ENCODE peak calls at places on chromosomes 4 and X, in five cellular contexts. K, Q, J, V and D are unnamed samples.

GRCh38 chr4:114263233-114263632 is 283.8 kb upstream of the ARSJ start:
- DNase-seq in K (no peak), Q (no peak), J (no peak), V (no peak), D (no peak)

GRCh38 chr4:159697322-159698283 is 594.7 kb downstream of the RAPGEF2 start:
- DNase-seq in K (no peak), Q (no peak), J (no peak), V (no peak), D (no peak)

GRCh38 chrX:2540426-2540942 is 39.7 kb upstream of the DHRSX start:
- DNase-seq in K (no peak), Q (no peak), J (no peak), V (no peak), D (no peak)

GRCh38 chr4:122894802-122895201 is 27.6 kb downstream of the NUDT6 start:
- DNase-seq in K (no peak), Q (no peak), J (no peak), V (no peak), D (no peak)

GRCh38 chr4:30920043-30920442 is 199.9 kb downstream of the PCDH7 start:
- DNase-seq in K (no peak), Q (no peak), J (no peak), V (no peak), D (peak; percentile 33)

GRCh38 chr4:1402516-1403101 is 3.6 kb downstream of the NKX1-1 start:
- DNase-seq in K (no peak), Q (peak; percentile 59), J (peak; percentile 30), V (no peak), D (peak; percentile 82)

GRCh38 chr4:6565691-6566431 is 9.1 kb upstream of the MAN2B2 start:
- DNase-seq in K (no peak), Q (no peak), J (no peak), V (no peak), D (no peak)

GRCh38 chr4:90127706-90128345 is 632 bp downstream of the CCSER1 start:
- DNase-seq in K (peak; percentile 53), Q (peak; percentile 89), J (peak; percentile 40), V (no peak), D (no peak)

GRCh38 chr4:43471950-43472349 is 579.4 kb downstream of the GRXCR1 start:
- DNase-seq in K (no peak), Q (no peak), J (no peak), V (no peak), D (no peak)

GRCh38 chrX:132365490-132365889 is 123.3 kb downstream of the MBNL3 start:
- DNase-seq in K (no peak), Q (no peak), J (no peak), V (no peak), D (no peak)

GRCh38 chrX:154484255-154485149 is 1.9 kb downstream of the UBL4A start:
- DNase-seq in K (no peak), Q (peak; percentile 61), J (peak; percentile 43), V (no peak), D (no peak)

GRCh38 chrX:153934473-153935325 is at the start of gene NAA10:
- DNase-seq in K (peak; percentile 58), Q (peak; percentile 91), J (peak; percentile 81), V (peak; percentile 64), D (no peak)